ENCODE peak calls at places on chromosome 17, in ten cellular contexts. One of them, this sample, is unnamed.

GRCh38 chr17:1573932-1574696 is 11.5 kb upstream of the PITPNA start:
- DNase-seq in islet precursor cell: peak
- DNase-seq in anterior cingulate cortex: peak
- DNase-seq in SW 1271: no peak
- DNase-seq in foreskin melanocyte: peak
- DNase-seq in endothelial cell: peak
- DNase-seq in WTC11: peak
- DNase-seq in stomach: peak
- DNase-seq in activated naive CD4-positive, alpha-beta T cell treated with anti-CD3 and anti-CD28 coated beads for 36 hours: peak
- DNase-seq in GM04504: peak
- DNase-seq in this sample: peak

GRCh38 chr17:69434164-69434579 is 19.7 kb downstream of the MAP2K6 start:
- DNase-seq in WTC11: no peak
- DNase-seq in GM04504: no peak
- DNase-seq in stomach: no peak
- DNase-seq in anterior cingulate cortex: no peak
- DNase-seq in activated naive CD4-positive, alpha-beta T cell treated with anti-CD3 and anti-CD28 coated beads for 36 hours: no peak
- DNase-seq in SW 1271: no peak
- DNase-seq in islet precursor cell: peak
- DNase-seq in endothelial cell: no peak
- DNase-seq in foreskin melanocyte: peak
- DNase-seq in this sample: peak

GRCh38 chr17:40330850-40331470 is 22.0 kb downstream of the RARA start:
- DNase-seq in anterior cingulate cortex: no peak
- DNase-seq in islet precursor cell: no peak
- DNase-seq in WTC11: no peak
- DNase-seq in foreskin melanocyte: no peak
- DNase-seq in activated naive CD4-positive, alpha-beta T cell treated with anti-CD3 and anti-CD28 coated beads for 36 hours: no peak
- DNase-seq in stomach: no peak
- DNase-seq in endothelial cell: no peak
- DNase-seq in GM04504: no peak
- DNase-seq in SW 1271: no peak
- DNase-seq in this sample: no peak

GRCh38 chr17:19644493-19645210 is 3.9 kb upstream of the ALDH3A2 start:
- DNase-seq in anterior cingulate cortex: no peak
- DNase-seq in activated naive CD4-positive, alpha-beta T cell treated with anti-CD3 and anti-CD28 coated beads for 36 hours: no peak
- DNase-seq in GM04504: no peak
- DNase-seq in islet precursor cell: no peak
- DNase-seq in SW 1271: no peak
- DNase-seq in WTC11: no peak
- DNase-seq in stomach: no peak
- DNase-seq in foreskin melanocyte: no peak
- DNase-seq in endothelial cell: no peak
- DNase-seq in this sample: no peak

GRCh38 chr17:6163632-6164319 is 93.6 kb downstream of the WSCD1 start:
- DNase-seq in anterior cingulate cortex: no peak
- DNase-seq in GM04504: no peak
- DNase-seq in activated naive CD4-positive, alpha-beta T cell treated with anti-CD3 and anti-CD28 coated beads for 36 hours: no peak
- DNase-seq in WTC11: no peak
- DNase-seq in stomach: no peak
- DNase-seq in endothelial cell: no peak
- DNase-seq in foreskin melanocyte: no peak
- DNase-seq in SW 1271: no peak
- DNase-seq in islet precursor cell: no peak
- DNase-seq in this sample: no peak

GRCh38 chr17:82160081-82160480 is 52.6 kb downstream of the CCDC57 start:
- DNase-seq in GM04504: no peak
- DNase-seq in stomach: no peak
- DNase-seq in SW 1271: no peak
- DNase-seq in activated naive CD4-positive, alpha-beta T cell treated with anti-CD3 and anti-CD28 coated beads for 36 hours: no peak
- DNase-seq in anterior cingulate cortex: no peak
- DNase-seq in WTC11: no peak
- DNase-seq in endothelial cell: no peak
- DNase-seq in islet precursor cell: no peak
- DNase-seq in foreskin melanocyte: no peak
- DNase-seq in this sample: no peak

GRCh38 chr17:4771519-4772234 is at the start of gene TM4SF5:
- DNase-seq in activated naive CD4-positive, alpha-beta T cell treated with anti-CD3 and anti-CD28 coated beads for 36 hours: peak
- DNase-seq in stomach: peak
- DNase-seq in foreskin melanocyte: no peak
- DNase-seq in GM04504: no peak
- DNase-seq in islet precursor cell: no peak
- DNase-seq in SW 1271: no peak
- DNase-seq in WTC11: no peak
- DNase-seq in endothelial cell: no peak
- DNase-seq in anterior cingulate cortex: no peak
- DNase-seq in this sample: no peak

GRCh38 chr17:45907720-45908395 is 13.5 kb downstream of the MAPT start:
- DNase-seq in SW 1271: no peak
- DNase-seq in foreskin melanocyte: no peak
- DNase-seq in stomach: no peak
- DNase-seq in islet precursor cell: no peak
- DNase-seq in endothelial cell: no peak
- DNase-seq in activated naive CD4-positive, alpha-beta T cell treated with anti-CD3 and anti-CD28 coated beads for 36 hours: no peak
- DNase-seq in WTC11: no peak
- DNase-seq in GM04504: no peak
- DNase-seq in anterior cingulate cortex: no peak
- DNase-seq in this sample: no peak

GRCh38 chr17:55845385-55845784 is 94.5 kb downstream of the PCTP start:
- DNase-seq in stomach: peak
- DNase-seq in SW 1271: no peak
- DNase-seq in WTC11: peak
- DNase-seq in anterior cingulate cortex: peak
- DNase-seq in endothelial cell: peak
- DNase-seq in activated naive CD4-positive, alpha-beta T cell treated with anti-CD3 and anti-CD28 coated beads for 36 hours: peak
- DNase-seq in islet precursor cell: peak
- DNase-seq in GM04504: peak
- DNase-seq in foreskin melanocyte: peak
- DNase-seq in this sample: peak

GRCh38 chr17:29212094-29212631 is 32.0 kb upstream of the MYO18A start:
- DNase-seq in activated naive CD4-positive, alpha-beta T cell treated with anti-CD3 and anti-CD28 coated beads for 36 hours: no peak
- DNase-seq in anterior cingulate cortex: no peak
- DNase-seq in GM04504: no peak
- DNase-seq in stomach: no peak
- DNase-seq in endothelial cell: no peak
- DNase-seq in foreskin melanocyte: no peak
- DNase-seq in SW 1271: no peak
- DNase-seq in WTC11: no peak
- DNase-seq in islet precursor cell: no peak
- DNase-seq in this sample: no peak

GRCh38 chr17:77106874-77107358 is 33.9 kb upstream of the SEC14L1 start:
- DNase-seq in anterior cingulate cortex: no peak
- DNase-seq in activated naive CD4-positive, alpha-beta T cell treated with anti-CD3 and anti-CD28 coated beads for 36 hours: no peak
- DNase-seq in GM04504: no peak
- DNase-seq in SW 1271: no peak
- DNase-seq in WTC11: no peak
- DNase-seq in stomach: no peak
- DNase-seq in foreskin melanocyte: no peak
- DNase-seq in islet precursor cell: no peak
- DNase-seq in endothelial cell: no peak
- DNase-seq in this sample: peak

GRCh38 chr17:10547351-10547750 is 2.1 kb downstream of the MYH2 start:
- DNase-seq in stomach: no peak
- DNase-seq in SW 1271: no peak
- DNase-seq in islet precursor cell: no peak
- DNase-seq in endothelial cell: no peak
- DNase-seq in GM04504: no peak
- DNase-seq in anterior cingulate cortex: no peak
- DNase-seq in foreskin melanocyte: no peak
- DNase-seq in activated naive CD4-positive, alpha-beta T cell treated with anti-CD3 and anti-CD28 coated beads for 36 hours: no peak
- DNase-seq in WTC11: no peak
- DNase-seq in this sample: no peak

GRCh38 chr17:76404256-76404655 is 19.8 kb downstream of the SPHK1 start:
- DNase-seq in GM04504: no peak
- DNase-seq in WTC11: no peak
- DNase-seq in SW 1271: no peak
- DNase-seq in endothelial cell: no peak
- DNase-seq in foreskin melanocyte: no peak
- DNase-seq in stomach: no peak
- DNase-seq in anterior cingulate cortex: no peak
- DNase-seq in islet precursor cell: peak
- DNase-seq in activated naive CD4-positive, alpha-beta T cell treated with anti-CD3 and anti-CD28 coated beads for 36 hours: no peak
- DNase-seq in this sample: no peak

GRCh38 chr17:28717578-28718316 is at the start of gene RAB34:
- DNase-seq in foreskin melanocyte: peak
- DNase-seq in anterior cingulate cortex: peak
- DNase-seq in endothelial cell: peak
- DNase-seq in GM04504: peak
- DNase-seq in activated naive CD4-positive, alpha-beta T cell treated with anti-CD3 and anti-CD28 coated beads for 36 hours: peak
- DNase-seq in stomach: peak
- DNase-seq in islet precursor cell: peak
- DNase-seq in SW 1271: peak
- DNase-seq in WTC11: peak
- DNase-seq in this sample: peak

GRCh38 chr17:67137026-67137370 is 92.6 kb downstream of the CACNG1 start:
- DNase-seq in stomach: no peak
- DNase-seq in GM04504: no peak
- DNase-seq in activated naive CD4-positive, alpha-beta T cell treated with anti-CD3 and anti-CD28 coated beads for 36 hours: no peak
- DNase-seq in WTC11: no peak
- DNase-seq in endothelial cell: no peak
- DNase-seq in SW 1271: no peak
- DNase-seq in anterior cingulate cortex: no peak
- DNase-seq in islet precursor cell: no peak
- DNase-seq in foreskin melanocyte: no peak
- DNase-seq in this sample: no peak

GRCh38 chr17:50046179-50046578 is 9.7 kb upstream of the ITGA3 start:
- DNase-seq in endothelial cell: no peak
- DNase-seq in GM04504: no peak
- DNase-seq in foreskin melanocyte: no peak
- DNase-seq in SW 1271: no peak
- DNase-seq in WTC11: no peak
- DNase-seq in islet precursor cell: no peak
- DNase-seq in anterior cingulate cortex: no peak
- DNase-seq in stomach: no peak
- DNase-seq in activated naive CD4-positive, alpha-beta T cell treated with anti-CD3 and anti-CD28 coated beads for 36 hours: no peak
- DNase-seq in this sample: no peak

GRCh38 chr17:2171725-2172446 is 117.0 kb downstream of the HIC1 start:
- DNase-seq in WTC11: no peak
- DNase-seq in stomach: peak
- DNase-seq in anterior cingulate cortex: no peak
- DNase-seq in islet precursor cell: peak
- DNase-seq in SW 1271: no peak
- DNase-seq in endothelial cell: no peak
- DNase-seq in foreskin melanocyte: peak
- DNase-seq in GM04504: peak
- DNase-seq in activated naive CD4-positive, alpha-beta T cell treated with anti-CD3 and anti-CD28 coated beads for 36 hours: no peak
- DNase-seq in this sample: peak

GRCh38 chr17:57747221-57748017 is 2.3 kb upstream of the CCDC182 start:
- DNase-seq in anterior cingulate cortex: no peak
- DNase-seq in foreskin melanocyte: peak
- DNase-seq in GM04504: peak
- DNase-seq in SW 1271: no peak
- DNase-seq in islet precursor cell: no peak
- DNase-seq in WTC11: no peak
- DNase-seq in stomach: peak
- DNase-seq in activated naive CD4-positive, alpha-beta T cell treated with anti-CD3 and anti-CD28 coated beads for 36 hours: peak
- DNase-seq in endothelial cell: peak
- DNase-seq in this sample: peak

GRCh38 chr17:42407289-42407836 is 15.7 kb downstream of the CAVIN1 start:
- DNase-seq in endothelial cell: peak
- DNase-seq in islet precursor cell: peak
- DNase-seq in stomach: peak
- DNase-seq in WTC11: peak
- DNase-seq in activated naive CD4-positive, alpha-beta T cell treated with anti-CD3 and anti-CD28 coated beads for 36 hours: peak
- DNase-seq in SW 1271: no peak
- DNase-seq in foreskin melanocyte: no peak
- DNase-seq in GM04504: no peak
- DNase-seq in anterior cingulate cortex: peak
- DNase-seq in this sample: no peak

GRCh38 chr17:16371742-16372141 is 9.1 kb upstream of the UBB start:
- DNase-seq in GM04504: peak
- DNase-seq in stomach: no peak
- DNase-seq in islet precursor cell: no peak
- DNase-seq in endothelial cell: no peak
- DNase-seq in activated naive CD4-positive, alpha-beta T cell treated with anti-CD3 and anti-CD28 coated beads for 36 hours: no peak
- DNase-seq in foreskin melanocyte: peak
- DNase-seq in WTC11: no peak
- DNase-seq in SW 1271: no peak
- DNase-seq in anterior cingulate cortex: no peak
- DNase-seq in this sample: no peak

GRCh38 chr17:81154961-81155360 is 10.3 kb upstream of the PVALEF start:
- DNase-seq in SW 1271: no peak
- DNase-seq in foreskin melanocyte: no peak
- DNase-seq in endothelial cell: no peak
- DNase-seq in activated naive CD4-positive, alpha-beta T cell treated with anti-CD3 and anti-CD28 coated beads for 36 hours: no peak
- DNase-seq in WTC11: no peak
- DNase-seq in anterior cingulate cortex: no peak
- DNase-seq in islet precursor cell: no peak
- DNase-seq in stomach: no peak
- DNase-seq in GM04504: no peak
- DNase-seq in this sample: no peak

GRCh38 chr17:12730931-12731521 is 58.3 kb upstream of the ARHGAP44 start:
- DNase-seq in stomach: peak
- DNase-seq in GM04504: peak
- DNase-seq in activated naive CD4-positive, alpha-beta T cell treated with anti-CD3 and anti-CD28 coated beads for 36 hours: no peak
- DNase-seq in foreskin melanocyte: no peak
- DNase-seq in SW 1271: no peak
- DNase-seq in islet precursor cell: peak
- DNase-seq in anterior cingulate cortex: no peak
- DNase-seq in WTC11: peak
- DNase-seq in endothelial cell: no peak
- DNase-seq in this sample: peak

GRCh38 chr17:62668091-62668804 is 40.8 kb downstream of the MRC2 start:
- DNase-seq in SW 1271: no peak
- DNase-seq in anterior cingulate cortex: no peak
- DNase-seq in GM04504: no peak
- DNase-seq in WTC11: peak
- DNase-seq in activated naive CD4-positive, alpha-beta T cell treated with anti-CD3 and anti-CD28 coated beads for 36 hours: no peak
- DNase-seq in stomach: no peak
- DNase-seq in foreskin melanocyte: no peak
- DNase-seq in endothelial cell: no peak
- DNase-seq in islet precursor cell: no peak
- DNase-seq in this sample: no peak

GRCh38 chr17:72977768-72978417 is 114.6 kb downstream of the SLC39A11 start:
- DNase-seq in islet precursor cell: peak
- DNase-seq in stomach: no peak
- DNase-seq in activated naive CD4-positive, alpha-beta T cell treated with anti-CD3 and anti-CD28 coated beads for 36 hours: no peak
- DNase-seq in foreskin melanocyte: no peak
- DNase-seq in WTC11: no peak
- DNase-seq in SW 1271: no peak
- DNase-seq in anterior cingulate cortex: no peak
- DNase-seq in GM04504: no peak
- DNase-seq in endothelial cell: no peak
- DNase-seq in this sample: no peak

GRCh38 chr17:75634376-75634740 is 1.1 kb downstream of the SMIM5 start:
- DNase-seq in endothelial cell: no peak
- DNase-seq in SW 1271: no peak
- DNase-seq in stomach: no peak
- DNase-seq in foreskin melanocyte: no peak
- DNase-seq in activated naive CD4-positive, alpha-beta T cell treated with anti-CD3 and anti-CD28 coated beads for 36 hours: no peak
- DNase-seq in islet precursor cell: no peak
- DNase-seq in anterior cingulate cortex: no peak
- DNase-seq in GM04504: no peak
- DNase-seq in WTC11: no peak
- DNase-seq in this sample: no peak

GRCh38 chr17:38663125-38663751 is 11.5 kb downstream of the EPOP start:
- DNase-seq in activated naive CD4-positive, alpha-beta T cell treated with anti-CD3 and anti-CD28 coated beads for 36 hours: peak
- DNase-seq in SW 1271: peak
- DNase-seq in GM04504: no peak
- DNase-seq in foreskin melanocyte: peak
- DNase-seq in stomach: peak
- DNase-seq in WTC11: peak
- DNase-seq in islet precursor cell: peak
- DNase-seq in endothelial cell: peak
- DNase-seq in anterior cingulate cortex: peak
- DNase-seq in this sample: peak

GRCh38 chr17:6456914-6457687 is 12.8 kb downstream of the PIMREG start:
- DNase-seq in anterior cingulate cortex: no peak
- DNase-seq in GM04504: peak
- DNase-seq in activated naive CD4-positive, alpha-beta T cell treated with anti-CD3 and anti-CD28 coated beads for 36 hours: no peak
- DNase-seq in stomach: peak
- DNase-seq in islet precursor cell: peak
- DNase-seq in foreskin melanocyte: no peak
- DNase-seq in endothelial cell: no peak
- DNase-seq in SW 1271: peak
- DNase-seq in WTC11: no peak
- DNase-seq in this sample: no peak

GRCh38 chr17:71063127-71063526 is 893.8 kb downstream of the KCNJ2 start:
- DNase-seq in activated naive CD4-positive, alpha-beta T cell treated with anti-CD3 and anti-CD28 coated beads for 36 hours: no peak
- DNase-seq in GM04504: no peak
- DNase-seq in stomach: no peak
- DNase-seq in endothelial cell: no peak
- DNase-seq in islet precursor cell: no peak
- DNase-seq in SW 1271: no peak
- DNase-seq in foreskin melanocyte: no peak
- DNase-seq in WTC11: no peak
- DNase-seq in anterior cingulate cortex: no peak
- DNase-seq in this sample: no peak

This sample was measured in ELF-1.